ENCODE peak calls at places on chromosome 17, in nine cellular contexts. D, M, W, S, O, Z, Q, C and X are unnamed samples.

GRCh38 chr17:42321555-42321954 is 33.3 kb downstream of the STAT5A start:
- DNase-seq in Q (no peak), D (no peak), O (no peak), W (no peak), S (no peak), C (no peak), M (no peak), Z (no peak), X (no peak)

GRCh38 chr17:80394629-80395216 is 20.2 kb upstream of the ENDOV start:
- DNase-seq in C (no peak), S (no peak), D (no peak), Q (no peak), M (no peak), W (no peak), Z (no peak), O (no peak), X (no peak)

GRCh38 chr17:31511176-31511540 is 119.7 kb downstream of the RAB11FIP4 start:
- DNase-seq in Z (no peak), D (no peak), S (no peak), W (no peak), C (no peak), O (peak), M (peak), Q (no peak), X (no peak)

GRCh38 chr17:6374271-6374691 is 60.6 kb downstream of the AIPL1 start:
- DNase-seq in M (no peak), S (no peak), W (no peak), C (peak), Z (no peak), O (no peak), Q (no peak), D (no peak), X (no peak)

GRCh38 chr17:50689251-50689650 is 18.5 kb downstream of the ANKRD40 start:
- DNase-seq in Z (no peak), D (no peak), S (no peak), M (no peak), O (peak), C (no peak), W (no peak), Q (no peak), X (no peak)

GRCh38 chr17:42246515-42246914 is 29.7 kb downstream of the STAT5B start:
- DNase-seq in M (no peak), D (peak), W (no peak), Q (no peak), Z (no peak), O (no peak), C (no peak), S (no peak), X (no peak)

GRCh38 chr17:38628441-38628840 is 22.7 kb upstream of the SRCIN1 start:
- DNase-seq in O (no peak), D (no peak), C (no peak), W (no peak), Z (no peak), M (peak), S (no peak), Q (no peak), X (no peak)

GRCh38 chr17:72512649-72513556 is 392.1 kb downstream of the SOX9 start:
- DNase-seq in D (no peak), Z (no peak), M (no peak), W (no peak), Q (no peak), O (no peak), C (no peak), S (no peak), X (no peak)

GRCh38 chr17:2935622-2936021 is 127.8 kb downstream of the OR1D5 start:
- DNase-seq in O (no peak), W (no peak), M (no peak), Z (no peak), C (no peak), S (no peak), D (no peak), Q (no peak), X (no peak)

GRCh38 chr17:14325618-14326167 is 24.8 kb downstream of the HS3ST3B1 start:
- DNase-seq in Q (no peak), W (no peak), D (no peak), O (no peak), Z (no peak), S (no peak), C (no peak), M (no peak), X (no peak)

GRCh38 chr17:47850692-47851573 is at the start of gene SP6:
- DNase-seq in M (peak), Q (peak), C (peak), O (peak), D (no peak), W (peak), Z (no peak), S (no peak), X (no peak)

GRCh38 chr17:30345089-30345433 is 11.2 kb upstream of the TMIGD1 start:
- DNase-seq in Z (no peak), W (no peak), D (no peak), M (no peak), C (no peak), O (no peak), S (no peak), Q (no peak), X (no peak)

GRCh38 chr17:49527927-49528651 is 33.0 kb downstream of the NGFR start:
- DNase-seq in D (no peak), C (no peak), W (no peak), Q (no peak), S (no peak), O (no peak), Z (no peak), M (no peak), X (no peak)

GRCh38 chr17:82861393-82861775 is 21.6 kb upstream of the ZNF750 start:
- DNase-seq in M (no peak), W (no peak), C (no peak), S (no peak), D (no peak), Q (no peak), O (no peak), Z (no peak), X (no peak)

GRCh38 chr17:78258323-78259229 is 27.1 kb downstream of the TMEM235 start:
- DNase-seq in Z (no peak), O (no peak), S (no peak), C (no peak), W (peak), D (no peak), Q (no peak), M (no peak), X (no peak)

GRCh38 chr17:10435096-10435495 is 13.3 kb upstream of the MYH8 start:
- DNase-seq in D (no peak), W (no peak), C (no peak), Q (no peak), S (no peak), M (no peak), O (no peak), Z (no peak), X (no peak)

GRCh38 chr17:9268546-9268945 is 247.2 kb downstream of the NTN1 start:
- DNase-seq in S (no peak), Q (no peak), C (no peak), M (no peak), W (no peak), O (no peak), D (no peak), Z (no peak), X (no peak)

GRCh38 chr17:81432873-81433451 is 37.7 kb downstream of the BAHCC1 start:
- DNase-seq in Q (no peak), C (no peak), M (peak), S (no peak), W (no peak), D (no peak), O (peak), Z (no peak), X (peak)

GRCh38 chr17:81040791-81041337 is 5.9 kb downstream of the BAIAP2 start:
- DNase-seq in O (no peak), M (no peak), W (peak), Q (no peak), D (no peak), C (no peak), Z (no peak), S (no peak), X (no peak)

GRCh38 chr17:75404739-75405364 is 626 bp downstream of the GRB2 start:
- DNase-seq in Z (peak), Q (no peak), O (peak), M (no peak), D (peak), C (no peak), W (peak), S (no peak), X (no peak)

GRCh38 chr17:70558821-70559220 is 389.5 kb downstream of the KCNJ2 start:
- DNase-seq in W (no peak), S (no peak), M (no peak), D (no peak), Z (no peak), O (no peak), Q (no peak), C (no peak), X (peak)

GRCh38 chr17:73255671-73256181 is 6.0 kb downstream of the CPSF4L start:
- DNase-seq in D (no peak), S (no peak), Q (no peak), O (peak), Z (no peak), C (no peak), W (peak), M (no peak), X (no peak)

GRCh38 chr17:45228121-45228941 is 6.6 kb downstream of the FMNL1 start:
- DNase-seq in O (peak), W (peak), Z (no peak), S (no peak), D (no peak), C (no peak), M (no peak), Q (no peak), X (no peak)

GRCh38 chr17:65553646-65554567 is 7.5 kb downstream of the AXIN2 start:
- DNase-seq in O (no peak), W (peak), Z (no peak), S (no peak), D (no peak), Q (no peak), C (no peak), M (no peak), X (no peak)

GRCh38 chr17:64051153-64051552 is 30.7 kb upstream of the ICAM2 start:
- DNase-seq in Q (no peak), D (peak), M (no peak), S (no peak), Z (no peak), O (no peak), C (no peak), W (no peak), X (no peak)

GRCh38 chr17:60135951-60136666 is 13.7 kb upstream of the CA4 start:
- DNase-seq in C (no peak), O (peak), Z (no peak), S (no peak), W (no peak), M (no peak), Q (no peak), D (peak), X (no peak)

GRCh38 chr17:63434951-63435571 is 11.0 kb downstream of the CYB561 start:
- DNase-seq in Q (no peak), M (peak), O (no peak), S (no peak), C (no peak), W (peak), Z (no peak), D (peak), X (no peak)

GRCh38 chr17:8257801-8258200 is 8.7 kb downstream of the PFAS start:
- DNase-seq in W (no peak), Z (no peak), O (no peak), D (no peak), C (no peak), Q (no peak), M (no peak), S (no peak), X (no peak)

GRCh38 chr17:76036497-76037380 is 9.6 kb upstream of the EVPL start:
- DNase-seq in W (no peak), D (peak), S (no peak), O (no peak), M (no peak), Z (no peak), C (no peak), Q (no peak), X (no peak)

GRCh38 chr17:59963738-59964454 is 644 bp downstream of the RNFT1 start:
- DNase-seq in Z (peak), C (peak), W (peak), S (peak), O (peak), D (peak), Q (peak), M (peak), X (peak)

GRCh38 chr17:39711851-39712250 is 12.0 kb downstream of the ERBB2 start:
- DNase-seq in C (no peak), Q (no peak), S (no peak), O (no peak), W (no peak), Z (no peak), D (no peak), M (no peak), X (no peak)

GRCh38 chr17:82217120-82217529 is 4.5 kb upstream of the CCDC57 start:
- DNase-seq in O (no peak), M (no peak), W (no peak), S (no peak), D (peak), Z (no peak), C (no peak), Q (no peak), X (no peak)

GRCh38 chr17:9512323-9513168 is 63.1 kb downstream of the STX8 start:
- DNase-seq in M (no peak), W (no peak), S (peak), Z (no peak), Q (no peak), O (no peak), C (peak), D (no peak), X (no peak)

GRCh38 chr17:7019839-7020519 is 2.9 kb upstream of the BCL6B start:
- DNase-seq in M (peak), C (no peak), O (peak), Q (no peak), W (no peak), D (peak), S (no peak), Z (no peak), X (no peak)

GRCh38 chr17:71032746-71033273 is 863.5 kb downstream of the KCNJ2 start:
- DNase-seq in W (no peak), Q (no peak), Z (no peak), D (no peak), O (peak), C (no peak), S (no peak), M (no peak), X (no peak)